ENCODE peak calls at places on chromosomes 4 and X, in five cellular contexts. K, L, G, R and Z are unnamed samples.

GRCh38 chr4:139655116-139655515 is 10.5 kb upstream of the MGST2 start:
- DNase-seq in K (peak), L (peak), G (no peak), R (peak), Z (no peak)

GRCh38 chr4:121668368-121669162 is 28.2 kb downstream of the ANXA5 start:
- DNase-seq in K (peak), L (no peak), G (no peak), R (peak), Z (no peak)

GRCh38 chrX:34961662-34962061 is 19.1 kb downstream of the FAM47B start:
- DNase-seq in K (no peak), L (no peak), G (no peak), R (no peak), Z (no peak)

GRCh38 chr4:176758731-176759130 is 34.0 kb downstream of the VEGFC start:
- DNase-seq in K (no peak), L (no peak), G (no peak), R (no peak), Z (no peak)

GRCh38 chrX:27336466-27337091 is 126.6 kb downstream of the PPP4R3C start:
- DNase-seq in K (peak), L (peak), G (peak), R (no peak), Z (peak)

GRCh38 chr4:127604949-127605709 is 27.6 kb upstream of the INTU start:
- DNase-seq in K (no peak), L (no peak), G (peak), R (peak), Z (peak)

GRCh38 chr4:1412376-1413220 is 6.4 kb upstream of the NKX1-1 start:
- DNase-seq in K (no peak), L (no peak), G (no peak), R (no peak), Z (no peak)

GRCh38 chr4:80989921-80990544 is 40.5 kb upstream of the BMP3 start:
- DNase-seq in K (peak), L (peak), G (peak), R (peak), Z (peak)

GRCh38 chrX:9189286-9189685 is 155.4 kb upstream of the FAM9B start:
- DNase-seq in K (no peak), L (no peak), G (no peak), R (no peak), Z (no peak)

GRCh38 chr4:79232555-79232954 is 93.3 kb downstream of the NAA11 start:
- DNase-seq in K (peak), L (no peak), G (no peak), R (peak), Z (no peak)

GRCh38 chr4:179836179-179837075 is 2394.2 kb upstream of the AGA start:
- DNase-seq in K (no peak), L (no peak), G (no peak), R (peak), Z (no peak)

GRCh38 chr4:112173593-112174559 is 28.6 kb downstream of the FAM241A start:
- DNase-seq in K (no peak), L (no peak), G (no peak), R (no peak), Z (no peak)

GRCh38 chr4:163748474-163748873 is 254.0 kb downstream of the TMA16 start:
- DNase-seq in K (peak), L (peak), G (no peak), R (peak), Z (no peak)

GRCh38 chrX:47232803-47233332 is at the start of gene USP11:
- DNase-seq in K (peak), L (peak), G (no peak), R (peak), Z (peak)

GRCh38 chrX:11386001-11386523 is 92.8 kb downstream of the AMELX start:
- DNase-seq in K (peak), L (no peak), G (no peak), R (peak), Z (no peak)

GRCh38 chr4:150366487-150366999 is 215.4 kb upstream of the MAB21L2 start:
- DNase-seq in K (no peak), L (peak), G (peak), R (no peak), Z (no peak)

GRCh38 chr4:48109413-48110263 is 24.4 kb downstream of the TXK start:
- DNase-seq in K (peak), L (no peak), G (no peak), R (peak), Z (no peak)

GRCh38 chrX:54208531-54208930 is 25.5 kb upstream of the FAM120C start:
- DNase-seq in K (peak), L (no peak), G (no peak), R (peak), Z (no peak)

DNA sequence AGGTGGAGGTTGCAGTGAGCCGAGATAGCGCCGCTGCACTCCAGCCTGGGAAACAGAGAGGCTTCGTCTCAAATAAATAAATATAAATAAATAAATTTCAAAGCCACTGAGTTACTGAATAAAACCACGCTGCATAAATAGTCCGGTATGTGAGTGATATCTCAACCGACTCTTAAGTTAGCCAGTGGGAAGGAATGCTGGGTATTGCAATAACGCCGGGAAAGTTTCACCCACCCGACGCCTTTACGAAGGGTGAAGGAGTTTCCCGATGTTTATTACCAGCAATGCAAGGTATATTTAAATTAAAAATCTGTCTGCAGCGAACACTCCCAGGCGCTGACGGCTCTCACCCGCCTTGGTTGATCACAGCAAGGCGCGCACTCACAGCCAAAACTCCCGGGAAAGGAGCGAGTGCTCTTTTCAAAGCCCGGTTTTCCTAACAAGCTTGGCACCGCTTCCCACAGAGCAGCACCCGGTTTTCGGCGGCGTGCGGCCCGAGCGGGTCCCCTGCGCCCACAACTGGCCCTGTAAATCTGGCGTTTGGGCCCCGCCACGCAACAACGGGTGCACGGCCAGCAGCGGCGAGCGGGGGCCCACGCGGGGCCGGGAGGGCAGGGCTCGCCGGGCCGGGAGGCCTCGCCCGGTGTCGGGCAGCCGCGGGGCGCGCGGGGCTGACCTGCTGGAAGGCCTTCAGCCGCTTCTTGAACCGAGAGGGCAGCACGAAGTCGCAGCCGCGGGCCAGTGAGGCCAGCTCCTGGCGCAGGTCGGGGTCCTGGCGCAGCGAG is 13.7 kb downstream of the PPP2R3B start:
- DNase-seq in K (no peak), L (no peak), G (no peak), R (peak), Z (no peak)
- H3K4me3 ChIP-seq in K (peak), L (no peak), G (peak), R (peak), Z (peak)

DNA sequence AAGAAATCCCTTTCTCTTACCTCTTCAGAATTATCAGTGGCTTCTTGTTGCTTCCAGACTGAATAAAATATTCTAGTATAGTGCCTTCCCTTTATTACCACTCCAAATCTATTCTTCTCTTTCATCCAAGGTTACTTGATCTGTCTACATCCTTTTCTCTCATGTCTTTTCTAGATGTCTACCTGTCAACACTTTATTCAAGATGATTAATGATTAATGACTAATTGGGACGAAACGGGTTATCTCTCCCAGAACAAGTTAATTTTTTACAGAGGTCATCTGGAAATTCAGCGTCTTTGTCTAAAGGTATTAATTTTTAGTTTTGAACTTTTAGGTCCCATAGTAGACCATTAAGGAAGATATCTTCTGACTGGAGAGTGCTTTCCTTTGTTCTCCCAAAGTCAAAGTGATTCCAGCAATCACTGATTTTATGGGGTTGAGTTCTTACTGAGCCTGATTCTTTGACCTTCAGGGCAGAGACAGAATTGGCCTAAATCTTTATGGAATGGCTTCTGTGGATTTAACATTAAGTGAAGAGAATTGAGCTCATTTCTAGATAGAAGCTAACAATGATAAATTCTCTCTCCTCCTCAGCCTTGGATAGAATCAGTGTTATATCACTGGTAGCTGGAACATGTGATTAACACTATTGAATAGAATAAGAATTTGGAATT is 335.4 kb upstream of the TEX13C start:
- DNase-seq in K (no peak), L (no peak), G (no peak), R (no peak), Z (no peak)
- H3K4me3 ChIP-seq in K (no peak), L (no peak), G (no peak), R (no peak), Z (no peak)

GRCh38 chr4:173522874-173523395 is 7.1 kb downstream of the HAND2 start:
- DNase-seq in K (no peak), L (peak), G (no peak), R (no peak), Z (no peak)
- H3K4me3 ChIP-seq in K (peak), L (peak), G (no peak), R (no peak), Z (no peak)

DNA sequence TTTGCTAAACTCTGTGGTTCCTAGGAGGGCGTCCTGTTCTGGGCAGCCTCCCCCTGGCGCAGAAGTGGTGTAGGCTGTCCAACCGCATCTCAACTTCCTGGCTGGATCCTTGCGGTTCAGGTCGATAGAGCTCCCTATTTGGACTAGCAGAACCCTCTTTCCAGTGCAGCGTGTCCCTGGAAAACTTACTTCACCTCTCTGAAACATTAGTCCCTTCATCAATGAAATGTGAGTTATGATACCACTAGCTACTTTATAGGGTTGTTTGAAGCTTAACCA is 1.1 kb downstream of the STK32B start:
- DNase-seq in K (peak), L (no peak), G (no peak), R (no peak), Z (no peak)
- H3K4me3 ChIP-seq in K (peak), L (no peak), G (peak), R (no peak), Z (peak)

GRCh38 chr4:172871381-172871780 is 297.2 kb upstream of the GALNT7 start:
- DNase-seq in K (no peak), L (no peak), G (no peak), R (no peak), Z (no peak)
- H3K4me3 ChIP-seq in K (no peak), L (no peak), G (no peak), R (no peak), Z (no peak)

GRCh38 chr4:87529187-87529586 is at the start of gene SPARCL1:
- DNase-seq in K (no peak), L (no peak), G (no peak), R (no peak), Z (no peak)
- H3K4me3 ChIP-seq in K (no peak), L (no peak), G (no peak), R (no peak), Z (no peak)

DNA sequence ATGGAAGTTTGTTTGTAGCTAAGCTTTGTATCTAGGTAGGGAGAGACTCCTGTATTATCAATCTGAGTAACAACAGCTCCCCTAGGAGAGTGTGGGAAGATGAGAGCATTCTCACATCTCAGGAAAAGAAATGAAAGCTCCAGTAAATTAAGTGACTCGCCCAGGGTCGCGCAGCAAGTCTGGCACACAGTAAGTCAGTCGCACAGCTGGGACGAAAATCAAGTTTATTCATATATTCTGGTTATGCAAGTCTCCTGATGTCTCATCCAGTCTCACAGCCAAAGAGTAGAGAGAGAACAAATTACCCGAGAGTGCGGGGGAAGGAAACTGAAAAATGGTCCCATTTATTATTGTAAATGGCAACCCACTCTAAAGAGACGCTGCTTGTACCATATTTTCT is 216.1 kb downstream of the STK32B start:
- DNase-seq in K (peak), L (no peak), G (no peak), R (peak), Z (no peak)
- H3K4me3 ChIP-seq in K (no peak), L (no peak), G (no peak), R (no peak), Z (no peak)

DNA sequence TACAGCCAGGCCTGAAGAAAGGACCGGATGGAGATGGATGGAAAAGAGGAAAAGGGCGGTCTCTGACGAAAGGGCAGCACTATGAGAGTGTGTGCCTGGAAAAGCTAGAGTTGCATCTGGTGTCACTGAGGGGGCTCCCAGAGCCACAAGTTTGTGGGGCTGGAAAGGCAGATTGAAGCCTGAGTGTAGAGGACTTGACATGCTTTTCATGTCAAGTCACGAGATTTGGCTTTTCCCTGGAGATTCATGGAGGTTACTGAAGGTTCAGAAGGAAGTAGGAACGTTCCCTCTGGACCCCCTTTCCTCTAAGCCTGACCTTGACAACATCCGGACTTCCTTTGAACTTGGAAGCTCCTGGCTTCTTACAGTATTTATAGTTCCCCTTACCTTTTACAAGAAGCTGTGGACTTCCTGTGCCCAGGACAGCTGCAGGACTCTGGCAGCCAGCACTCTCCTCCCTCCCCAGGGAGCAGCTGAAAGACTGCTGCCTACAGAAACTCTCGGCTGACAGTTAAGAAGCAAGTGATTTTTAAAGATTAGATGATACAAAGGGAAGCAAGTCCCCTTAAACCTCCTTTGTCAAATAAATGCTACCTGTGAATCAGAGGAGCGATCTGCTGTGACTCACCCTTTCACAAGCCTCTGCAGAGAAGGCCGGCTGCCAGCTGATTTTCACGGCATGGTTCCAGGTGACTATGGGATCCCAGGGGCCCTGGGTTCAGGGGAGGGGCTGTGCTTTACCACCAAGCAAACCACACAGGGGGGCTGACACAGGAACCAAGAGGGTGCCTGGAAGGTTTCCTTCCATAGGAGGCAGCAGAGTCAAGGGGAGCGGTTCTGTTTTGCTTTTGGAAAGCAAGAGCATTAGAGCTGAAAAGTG is 72.9 kb upstream of the STIM2 start:
- DNase-seq in K (peak), L (peak), G (no peak), R (peak), Z (no peak)
- H3K4me3 ChIP-seq in K (no peak), L (peak), G (no peak), R (no peak), Z (no peak)

GRCh38 chrX:114047558-114047957 is 536.3 kb upstream of the HTR2C start:
- DNase-seq in K (no peak), L (no peak), G (no peak), R (no peak), Z (no peak)
- H3K4me3 ChIP-seq in K (no peak), L (no peak), G (no peak), R (no peak), Z (no peak)